ENCODE peak calls at places on chromosomes 3 and 15, in five cellular contexts. U is NB4, O is ovary, K is K562, I is uterus. A is an unnamed sample.

GRCh38 chr3:36648241-36649034 is 115.9 kb downstream of the DCLK3 start:
- DNase-seq in O (no peak), U (no peak), K (no peak), I (no peak), A (peak)

GRCh38 chr15:65939901-65940617 is 70.8 kb downstream of the RAB11A start:
- DNase-seq in O (no peak), K (no peak), I (no peak), U (no peak), A (peak)

GRCh38 chr3:8645717-8646116 is 1.1 kb upstream of the SSUH2 start:
- DNase-seq in K (no peak), I (no peak), O (no peak), U (no peak), A (no peak)

GRCh38 chr3:2992534-2992933 is 117.6 kb downstream of the IL5RA start:
- DNase-seq in K (no peak), O (no peak), I (no peak), U (no peak), A (no peak)

GRCh38 chr3:72453686-72454085 is 394.6 kb downstream of the SHQ1 start:
- DNase-seq in U (no peak), O (no peak), I (no peak), K (no peak), A (no peak)

GRCh38 chr15:67736810-67737209 is 88.5 kb upstream of the SKOR1 start:
- DNase-seq in I (no peak), O (no peak), U (peak), K (peak), A (no peak)

GRCh38 chr15:88975891-88976290 is 62.7 kb upstream of the MFGE8 start:
- DNase-seq in I (no peak), K (no peak), U (no peak), O (no peak), A (no peak)

GRCh38 chr3:133578548-133579191 is 5.2 kb downstream of the CDV3 start:
- DNase-seq in O (no peak), U (peak), I (no peak), K (peak), A (no peak)

GRCh38 chr3:54146383-54147239 is 24.3 kb downstream of the CACNA2D3 start:
- DNase-seq in U (peak), O (peak), I (no peak), K (peak), A (peak)

GRCh38 chr15:78361956-78362506 is 21.9 kb downstream of the CRABP1 start:
- DNase-seq in U (no peak), K (no peak), O (no peak), I (no peak), A (no peak)

GRCh38 chr3:181278468-181279238 is 289.1 kb upstream of the DNAJC19 start:
- DNase-seq in O (no peak), I (no peak), U (peak), K (peak), A (no peak)

DNA sequence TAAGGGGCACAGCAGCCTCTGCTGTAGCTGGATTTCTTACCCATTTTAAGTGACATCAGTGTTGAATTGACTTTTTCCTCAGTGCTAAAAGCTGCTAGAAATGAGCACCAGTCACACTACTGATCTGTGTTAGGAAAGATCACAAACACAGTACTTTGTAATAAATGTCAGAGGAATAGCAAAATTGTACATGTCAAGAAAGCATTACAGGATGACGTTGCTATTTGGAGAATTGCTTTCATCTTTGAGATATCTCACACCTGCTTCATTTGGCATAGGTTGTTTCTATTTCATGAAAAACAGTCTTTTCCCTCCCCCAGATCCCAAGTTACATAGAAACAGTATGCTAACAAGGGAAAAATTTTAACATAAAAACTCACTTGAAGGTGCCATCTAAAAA is 77.8 kb downstream of the SLC25A26 start:
- DNase-seq in K (no peak), I (no peak), O (no peak), U (no peak), A (no peak)
- TF ChIP-seq POLR2A in K (no peak), I (no peak), O (no peak), U (no peak), A (no peak)

DNA sequence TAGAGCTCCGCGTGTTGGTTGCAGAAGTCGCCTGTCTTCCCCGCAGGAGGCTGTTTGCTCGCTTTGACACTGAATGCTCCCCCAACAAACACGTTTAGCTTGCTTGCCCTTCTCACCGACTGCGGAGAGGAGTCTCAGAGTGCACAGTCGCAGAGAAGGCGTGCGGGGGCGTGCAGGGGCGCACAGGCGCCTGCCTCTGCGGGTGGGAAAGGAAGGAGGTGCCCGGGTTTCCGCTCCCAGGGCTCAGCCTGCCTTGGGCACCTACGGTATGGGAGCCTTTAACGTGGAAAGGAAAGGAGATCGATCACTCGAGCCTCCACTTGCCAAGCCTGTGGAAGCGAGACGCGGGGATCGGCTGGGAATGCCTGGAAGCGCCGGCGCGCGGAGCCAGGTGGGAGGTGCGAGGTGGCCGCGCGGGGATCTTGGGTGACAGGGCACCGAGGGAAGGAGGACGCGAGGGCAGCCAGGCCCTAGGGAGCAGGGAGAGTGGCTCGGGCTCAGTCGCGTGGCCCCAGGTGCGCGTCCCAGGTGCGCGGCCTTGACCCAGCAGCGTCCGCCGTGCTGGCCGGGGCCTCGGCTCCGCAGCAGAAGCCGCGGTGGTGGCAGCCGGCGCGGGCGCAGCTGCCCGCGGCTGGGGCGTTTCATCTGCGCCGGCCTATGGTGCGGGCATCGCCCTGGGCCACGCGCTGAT is at the start of gene FAN1:
- DNase-seq in O (peak), I (peak), U (peak), K (peak), A (peak)
- TF ChIP-seq POLR2A in O (peak), I (peak), U (peak), K (peak), A (peak)

GRCh38 chr3:185915642-185916041 is 22.2 kb downstream of the TRA2B start:
- DNase-seq in K (no peak), I (no peak), U (no peak), O (no peak), A (no peak)
- TF ChIP-seq POLR2A in K (peak), I (no peak), U (no peak), O (no peak), A (no peak)

GRCh38 chr3:128337305-128337704 is 129.4 kb downstream of the DNAJB8 start:
- DNase-seq in O (no peak), U (no peak), K (no peak), I (no peak), A (no peak)
- TF ChIP-seq POLR2A in O (no peak), U (no peak), K (no peak), I (no peak), A (no peak)